ENCODE peak calls at places on chromosome 16, in six cellular contexts. One of them, this sample, is unnamed.

GRCh38 chr16:6684076-6684673 is 648.5 kb upstream of the RBFOX1 start:
- DNase-seq in ovary: no peak
- DNase-seq in fibroblast of lung: no peak
- DNase-seq in NB4: peak
- DNase-seq in NCI-H1105 treated with DMSO at 0.1 percent for 48 hours: no peak
- DNase-seq in thoracic aorta: no peak
- DNase-seq in this sample: no peak

GRCh38 chr16:27436921-27437650 is 35.1 kb downstream of the IL21R start:
- DNase-seq in ovary: no peak
- DNase-seq in fibroblast of lung: no peak
- DNase-seq in NB4: no peak
- DNase-seq in NCI-H1105 treated with DMSO at 0.1 percent for 48 hours: no peak
- DNase-seq in thoracic aorta: no peak
- DNase-seq in this sample: no peak

GRCh38 chr16:22945361-22945760 is 131.4 kb downstream of the HS3ST2 start:
- DNase-seq in ovary: no peak
- DNase-seq in fibroblast of lung: no peak
- DNase-seq in NB4: no peak
- DNase-seq in NCI-H1105 treated with DMSO at 0.1 percent for 48 hours: no peak
- DNase-seq in thoracic aorta: no peak
- DNase-seq in this sample: no peak

GRCh38 chr16:8751481-8752311 is 45.7 kb downstream of the TMEM186 start:
- DNase-seq in ovary: no peak
- DNase-seq in fibroblast of lung: peak
- DNase-seq in NB4: no peak
- DNase-seq in NCI-H1105 treated with DMSO at 0.1 percent for 48 hours: no peak
- DNase-seq in thoracic aorta: no peak
- DNase-seq in this sample: no peak

GRCh38 chr16:73506568-73507056 is 458.7 kb upstream of the ZFHX3 start:
- DNase-seq in ovary: no peak
- DNase-seq in fibroblast of lung: no peak
- DNase-seq in NB4: no peak
- DNase-seq in NCI-H1105 treated with DMSO at 0.1 percent for 48 hours: no peak
- DNase-seq in thoracic aorta: no peak
- DNase-seq in this sample: no peak

GRCh38 chr16:16763449-16763848 is 384.5 kb downstream of the NPIPA7 start:
- DNase-seq in ovary: no peak
- DNase-seq in fibroblast of lung: no peak
- DNase-seq in NB4: no peak
- DNase-seq in NCI-H1105 treated with DMSO at 0.1 percent for 48 hours: no peak
- DNase-seq in thoracic aorta: no peak
- DNase-seq in this sample: no peak

GRCh38 chr16:74035816-74036215 is 260.8 kb upstream of the PSMD7 start:
- DNase-seq in ovary: no peak
- DNase-seq in fibroblast of lung: no peak
- DNase-seq in NB4: peak
- DNase-seq in NCI-H1105 treated with DMSO at 0.1 percent for 48 hours: peak
- DNase-seq in thoracic aorta: no peak
- DNase-seq in this sample: no peak

GRCh38 chr16:82396509-82396908 is 226.5 kb upstream of the MPHOSPH6 start:
- DNase-seq in ovary: no peak
- DNase-seq in fibroblast of lung: no peak
- DNase-seq in NB4: no peak
- DNase-seq in NCI-H1105 treated with DMSO at 0.1 percent for 48 hours: no peak
- DNase-seq in thoracic aorta: no peak
- DNase-seq in this sample: no peak

GRCh38 chr16:57636184-57636583 is 7.8 kb downstream of the ADGRG1 start:
- DNase-seq in ovary: no peak
- DNase-seq in fibroblast of lung: no peak
- DNase-seq in NB4: no peak
- DNase-seq in NCI-H1105 treated with DMSO at 0.1 percent for 48 hours: no peak
- DNase-seq in thoracic aorta: no peak
- DNase-seq in this sample: no peak

GRCh38 chr16:75372236-75372856 is 61.0 kb downstream of the CFDP1 start:
- DNase-seq in ovary: no peak
- DNase-seq in fibroblast of lung: peak
- DNase-seq in NB4: no peak
- DNase-seq in NCI-H1105 treated with DMSO at 0.1 percent for 48 hours: no peak
- DNase-seq in thoracic aorta: no peak
- DNase-seq in this sample: no peak

GRCh38 chr16:57711-58110 is 4.1 kb downstream of the SNRNP25 start:
- DNase-seq in ovary: no peak
- DNase-seq in fibroblast of lung: no peak
- DNase-seq in NB4: no peak
- DNase-seq in NCI-H1105 treated with DMSO at 0.1 percent for 48 hours: no peak
- DNase-seq in thoracic aorta: no peak
- DNase-seq in this sample: no peak

GRCh38 chr16:52090080-52090479 is 456.9 kb downstream of the TOX3 start:
- DNase-seq in ovary: no peak
- DNase-seq in fibroblast of lung: peak
- DNase-seq in NB4: no peak
- DNase-seq in NCI-H1105 treated with DMSO at 0.1 percent for 48 hours: peak
- DNase-seq in thoracic aorta: no peak
- DNase-seq in this sample: no peak

GRCh38 chr16:23856345-23856744 is 20.6 kb downstream of the PRKCB start:
- DNase-seq in ovary: no peak
- DNase-seq in fibroblast of lung: no peak
- DNase-seq in NB4: no peak
- DNase-seq in NCI-H1105 treated with DMSO at 0.1 percent for 48 hours: no peak
- DNase-seq in thoracic aorta: no peak
- DNase-seq in this sample: no peak

GRCh38 chr16:29899516-29900101 is at the start of gene SEZ6L2:
- DNase-seq in ovary: no peak
- DNase-seq in fibroblast of lung: peak
- DNase-seq in NB4: peak
- DNase-seq in NCI-H1105 treated with DMSO at 0.1 percent for 48 hours: peak
- DNase-seq in thoracic aorta: no peak
- DNase-seq in this sample: peak

GRCh38 chr16:31215287-31216115 is 1.4 kb downstream of the PYDC1 start:
- DNase-seq in ovary: no peak
- DNase-seq in fibroblast of lung: peak
- DNase-seq in NB4: peak
- DNase-seq in NCI-H1105 treated with DMSO at 0.1 percent for 48 hours: peak
- DNase-seq in thoracic aorta: no peak
- DNase-seq in this sample: no peak

GRCh38 chr16:2095315-2095853 is 40.3 kb downstream of the PKD1 start:
- DNase-seq in ovary: no peak
- DNase-seq in fibroblast of lung: peak
- DNase-seq in NB4: no peak
- DNase-seq in NCI-H1105 treated with DMSO at 0.1 percent for 48 hours: no peak
- DNase-seq in thoracic aorta: no peak
- DNase-seq in this sample: no peak

GRCh38 chr16:4892356-4893102 is 44.4 kb downstream of the PPL start:
- DNase-seq in ovary: no peak
- DNase-seq in fibroblast of lung: peak
- DNase-seq in NB4: no peak
- DNase-seq in NCI-H1105 treated with DMSO at 0.1 percent for 48 hours: no peak
- DNase-seq in thoracic aorta: no peak
- DNase-seq in this sample: no peak

GRCh38 chr16:86300746-86301480 is 209.4 kb upstream of the FOXF1 start:
- DNase-seq in ovary: no peak
- DNase-seq in fibroblast of lung: peak
- DNase-seq in NB4: peak
- DNase-seq in NCI-H1105 treated with DMSO at 0.1 percent for 48 hours: no peak
- DNase-seq in thoracic aorta: no peak
- DNase-seq in this sample: no peak

GRCh38 chr16:89383095-89384003 is 107.0 kb downstream of the ANKRD11 start:
- DNase-seq in ovary: no peak
- DNase-seq in fibroblast of lung: peak
- DNase-seq in NB4: peak
- DNase-seq in NCI-H1105 treated with DMSO at 0.1 percent for 48 hours: no peak
- DNase-seq in thoracic aorta: no peak
- DNase-seq in this sample: no peak

GRCh38 chr16:64892843-64893242 is 229.0 kb downstream of the CDH11 start:
- DNase-seq in ovary: no peak
- DNase-seq in fibroblast of lung: peak
- DNase-seq in NB4: no peak
- DNase-seq in NCI-H1105 treated with DMSO at 0.1 percent for 48 hours: no peak
- DNase-seq in thoracic aorta: no peak
- DNase-seq in this sample: no peak

GRCh38 chr16:54283735-54284318 is 2.8 kb downstream of the IRX3 start:
- DNase-seq in ovary: no peak
- DNase-seq in fibroblast of lung: no peak
- DNase-seq in NB4: peak
- DNase-seq in NCI-H1105 treated with DMSO at 0.1 percent for 48 hours: no peak
- DNase-seq in thoracic aorta: no peak
- DNase-seq in this sample: no peak

GRCh38 chr16:19382887-19383816 is 34.5 kb upstream of the TMC5 start:
- DNase-seq in ovary: no peak
- DNase-seq in fibroblast of lung: no peak
- DNase-seq in NB4: no peak
- DNase-seq in NCI-H1105 treated with DMSO at 0.1 percent for 48 hours: peak
- DNase-seq in thoracic aorta: no peak
- DNase-seq in this sample: no peak

GRCh38 chr16:24538756-24539294 is 541 bp upstream of the RBBP6 start:
- DNase-seq in ovary: no peak
- DNase-seq in fibroblast of lung: no peak
- DNase-seq in NB4: no peak
- DNase-seq in NCI-H1105 treated with DMSO at 0.1 percent for 48 hours: peak
- DNase-seq in thoracic aorta: no peak
- DNase-seq in this sample: no peak

GRCh38 chr16:74776926-74777325 is 2.3 kb upstream of the FA2H start:
- DNase-seq in ovary: no peak
- DNase-seq in fibroblast of lung: no peak
- DNase-seq in NB4: no peak
- DNase-seq in NCI-H1105 treated with DMSO at 0.1 percent for 48 hours: no peak
- DNase-seq in thoracic aorta: no peak
- DNase-seq in this sample: no peak

GRCh38 chr16:66682271-66682670 is 14.3 kb downstream of the CMTM4 start:
- DNase-seq in ovary: no peak
- DNase-seq in fibroblast of lung: peak
- DNase-seq in NB4: no peak
- DNase-seq in NCI-H1105 treated with DMSO at 0.1 percent for 48 hours: no peak
- DNase-seq in thoracic aorta: no peak
- DNase-seq in this sample: no peak

GRCh38 chr16:1614226-1615102 is 2.3 kb downstream of the CRAMP1 start:
- DNase-seq in ovary: peak
- DNase-seq in fibroblast of lung: peak
- DNase-seq in NB4: peak
- DNase-seq in NCI-H1105 treated with DMSO at 0.1 percent for 48 hours: no peak
- DNase-seq in thoracic aorta: no peak
- DNase-seq in this sample: no peak

GRCh38 chr16:12891836-12892235 is 9.6 kb upstream of the SHISA9 start:
- DNase-seq in ovary: no peak
- DNase-seq in fibroblast of lung: no peak
- DNase-seq in NB4: no peak
- DNase-seq in NCI-H1105 treated with DMSO at 0.1 percent for 48 hours: no peak
- DNase-seq in thoracic aorta: no peak
- DNase-seq in this sample: no peak

GRCh38 chr16:13896543-13897182 is 23.3 kb upstream of the ERCC4 start:
- DNase-seq in ovary: no peak
- DNase-seq in fibroblast of lung: no peak
- DNase-seq in NB4: peak
- DNase-seq in NCI-H1105 treated with DMSO at 0.1 percent for 48 hours: no peak
- DNase-seq in thoracic aorta: no peak
- DNase-seq in this sample: no peak

This sample was measured in stimulated activated CD4-positive, alpha-beta T cell treated with anti-CD3 and anti-CD28 coated beads, Interleukin-1b, Interleukin-23, amount 100 ng/mL, for 1 hour.